ENCODE peak calls at places on chromosomes 16 and 17, in nine cellular contexts. Q, H, U, L, C, D, A, B and R are unnamed samples.

GRCh38 chr17:71301063-71301462 is 819.8 kb upstream of the SOX9 start:
- DNase-seq in U (no peak), B (no peak), C (no peak), L (no peak), A (no peak), D (no peak), H (no peak), Q (no peak), R (no peak)

GRCh38 chr16:48326937-48327336 is 58.3 kb downstream of the SIAH1 start:
- DNase-seq in H (no peak), U (no peak), L (no peak), Q (no peak), B (no peak), A (no peak), D (no peak), C (no peak), R (no peak)

GRCh38 chr16:1960665-1961630 is 1.6 kb downstream of the NDUFB10 start:
- DNase-seq in L (no peak), A (peak), H (peak), B (no peak), U (no peak), C (no peak), Q (no peak), D (no peak), R (no peak)

GRCh38 chr17:1931759-1932579 is 93.2 kb downstream of the RTN4RL1 start:
- DNase-seq in H (peak), C (peak), U (no peak), D (peak), A (no peak), Q (no peak), B (peak), L (no peak), R (peak)

GRCh38 chr17:78338860-78339259 is 21.0 kb downstream of the SOCS3 start:
- DNase-seq in U (no peak), Q (no peak), D (peak), C (peak), H (no peak), L (no peak), B (no peak), A (peak), R (no peak)

GRCh38 chr17:83106913-83107655 is 27.7 kb downstream of the METRNL start:
- DNase-seq in D (no peak), B (no peak), H (no peak), Q (no peak), A (no peak), C (no peak), U (no peak), L (no peak), R (no peak)

GRCh38 chr16:3145151-3145550 is 10.3 kb downstream of the ZNF213 start:
- DNase-seq in Q (no peak), L (no peak), B (no peak), D (no peak), H (no peak), U (no peak), A (no peak), C (no peak), R (no peak)

GRCh38 chr16:1244881-1245280 is 4.4 kb downstream of the TPSAB1 start:
- DNase-seq in C (peak), H (no peak), D (no peak), A (no peak), L (no peak), Q (no peak), B (peak), U (no peak), R (no peak)

GRCh38 chr16:81480856-81481821 is 36.5 kb downstream of the CMIP start:
- DNase-seq in H (peak), A (no peak), Q (no peak), B (no peak), L (peak), D (peak), C (peak), U (peak), R (peak)

GRCh38 chr16:57347858-57348257 is 10.7 kb upstream of the CCL22 start:
- DNase-seq in H (no peak), A (no peak), B (no peak), Q (no peak), U (no peak), D (no peak), C (no peak), L (no peak), R (no peak)

GRCh38 chr17:413016-413350 is 60.4 kb upstream of the RPH3AL start:
- DNase-seq in D (no peak), A (no peak), Q (no peak), L (no peak), H (no peak), C (no peak), U (no peak), B (no peak), R (no peak)

GRCh38 chr16:82819286-82819685 is 192.5 kb downstream of the CDH13 start:
- DNase-seq in C (no peak), H (no peak), L (no peak), A (no peak), Q (no peak), B (no peak), D (no peak), U (no peak), R (no peak)

GRCh38 chr16:4402439-4403132 is 13.8 kb downstream of the CORO7 start:
- DNase-seq in D (peak), C (peak), L (peak), Q (peak), H (peak), A (peak), U (peak), B (peak), R (peak)

GRCh38 chr17:58520843-58521430 is 6.5 kb upstream of the MTMR4 start:
- DNase-seq in U (no peak), D (no peak), L (no peak), B (no peak), H (peak), Q (no peak), A (no peak), C (no peak), R (no peak)

GRCh38 chr16:85586360-85587145 is 26.6 kb upstream of the GSE1 start:
- DNase-seq in D (peak), A (no peak), B (no peak), C (peak), L (peak), U (peak), Q (no peak), H (peak), R (no peak)

GRCh38 chr16:85520853-85521736 is 92.0 kb upstream of the GSE1 start:
- DNase-seq in U (peak), C (peak), D (peak), A (peak), Q (no peak), L (no peak), H (no peak), B (peak), R (no peak)

GRCh38 chr17:30358055-30358760 is 20.5 kb upstream of the CPD start:
- DNase-seq in A (no peak), B (no peak), U (no peak), C (no peak), H (no peak), D (no peak), Q (no peak), L (no peak), R (no peak)

GRCh38 chr17:29732613-29733012 is 109.9 kb upstream of the CORO6 start:
- DNase-seq in L (no peak), C (no peak), H (peak), Q (no peak), A (peak), B (no peak), U (no peak), D (no peak), R (no peak)

GRCh38 chr16:49833796-49834195 is 22.1 kb downstream of the ZNF423 start:
- DNase-seq in Q (no peak), L (no peak), A (no peak), U (no peak), C (no peak), B (no peak), D (no peak), H (no peak), R (no peak)

GRCh38 chr16:27701381-27701780 is 151.4 kb downstream of the KATNIP start:
- DNase-seq in L (no peak), D (no peak), H (no peak), Q (no peak), A (no peak), C (no peak), B (no peak), U (no peak), R (no peak)

GRCh38 chr16:2223375-2224182 is at the start of gene E4F1:
- DNase-seq in L (peak), U (peak), B (peak), Q (peak), D (peak), H (peak), C (peak), A (peak), R (peak)

GRCh38 chr16:85005278-85006069 is 5.9 kb downstream of the ZDHHC7 start:
- DNase-seq in D (no peak), C (no peak), B (no peak), A (no peak), H (peak), U (no peak), L (no peak), Q (no peak), R (no peak)

GRCh38 chr17:49695698-49696232 is 12.0 kb downstream of the SLC35B1 start:
- DNase-seq in B (no peak), D (no peak), Q (no peak), L (no peak), H (no peak), U (no peak), C (no peak), A (no peak), R (no peak)
- H3K27ac ChIP-seq in B (no peak), D (no peak), Q (peak), L (no peak), H (no peak), U (no peak), C (no peak), A (no peak), R (no peak)

GRCh38 chr17:68449021-68449739 is 8.1 kb downstream of the WIPI1 start:
- DNase-seq in U (no peak), H (no peak), L (no peak), C (no peak), D (no peak), A (no peak), Q (no peak), B (no peak), R (no peak)
- TF ChIP-seq POLR2A in U (no peak), H (no peak), L (no peak), C (no peak), D (no peak), A (no peak), Q (no peak), B (no peak), R (no peak)

GRCh38 chr16:51237207-51237606 is 86.1 kb upstream of the SALL1 start:
- DNase-seq in Q (no peak), C (no peak), D (no peak), A (no peak), L (no peak), B (no peak), U (no peak), H (no peak), R (no peak)
- H3K27ac ChIP-seq in Q (no peak), C (no peak), D (no peak), A (no peak), L (no peak), B (no peak), U (no peak), H (no peak), R (no peak)

GRCh38 chr17:4247361-4247980 is 16.3 kb downstream of the ANKFY1 start:
- DNase-seq in L (no peak), D (peak), C (no peak), B (no peak), A (no peak), H (no peak), U (no peak), Q (no peak), R (no peak)

GRCh38 chr17:4248504-4249277 is 15.1 kb downstream of the ANKFY1 start:
- DNase-seq in Q (no peak), H (no peak), U (no peak), L (no peak), B (no peak), A (no peak), C (no peak), D (no peak), R (no peak)

GRCh38 chr17:4246674-4247073 is 17.1 kb downstream of the ANKFY1 start:
- DNase-seq in H (no peak), Q (no peak), U (no peak), L (no peak), C (no peak), A (no peak), B (no peak), D (no peak), R (no peak)

GRCh38 chr17:4249452-4250029 is 14.2 kb downstream of the ANKFY1 start:
- DNase-seq in H (peak), L (no peak), A (no peak), U (no peak), Q (no peak), D (no peak), B (no peak), C (no peak), R (no peak)

DNA sequence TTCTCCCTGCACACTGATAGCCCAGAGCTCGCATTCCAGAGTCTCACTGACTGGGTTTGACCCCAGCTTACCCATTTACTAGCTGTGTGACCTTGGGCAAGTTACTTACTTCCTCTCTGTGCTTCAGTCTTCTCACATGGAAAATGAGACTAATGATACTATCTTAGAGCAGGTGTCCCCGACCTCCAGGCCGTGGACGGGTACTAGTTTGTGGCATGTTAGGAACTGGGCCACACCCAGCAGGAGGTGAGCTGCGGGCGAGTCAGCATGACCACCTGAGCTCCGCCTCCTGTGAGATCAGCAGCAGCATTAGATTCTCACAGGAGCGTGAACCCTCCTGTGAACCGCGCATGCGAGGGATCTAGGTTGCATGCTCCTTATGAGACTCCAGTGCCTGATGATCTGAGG is 15.8 kb downstream of the ANKFY1 start:
- DNase-seq in B (no peak), C (peak), D (peak), H (no peak), A (peak), U (no peak), Q (no peak), L (no peak), R (no peak)
- TF ChIP-seq POLR2A in B (no peak), C (no peak), D (no peak), H (no peak), A (no peak), U (no peak), Q (no peak), L (no peak), R (no peak)